ENCODE peak calls at places on chromosomes 2 and 18, in four cellular contexts. R is PC-3, F is heart right ventricle, P is neuronal stem cell. U is an unnamed sample.

GRCh38 chr18:52510139-52510538 is 170.1 kb downstream of the DCC start:
- DNase-seq in R (no peak), F (no peak), P (no peak), U (no peak)

GRCh38 chr2:55761024-55761423 is 67.4 kb upstream of the PNPT1 start:
- DNase-seq in R (no peak), P (no peak), F (no peak), U (no peak)

GRCh38 chr2:105490956-105491355 is 92.1 kb upstream of the FHL2 start:
- DNase-seq in P (no peak), R (no peak), F (no peak), U (peak)

GRCh38 chr2:68059769-68060525 is 2.9 kb downstream of the C1D start:
- DNase-seq in R (no peak), P (no peak), F (no peak), U (no peak)

GRCh38 chr18:51417643-51418483 is 220.4 kb upstream of the MEX3C start:
- DNase-seq in P (no peak), R (no peak), F (no peak), U (no peak)

GRCh38 chr18:75533954-75534353 is 106.5 kb upstream of the SMIM21 start:
- DNase-seq in P (no peak), R (no peak), F (no peak), U (no peak)

GRCh38 chr2:236054125-236054524 is 114.1 kb downstream of the GBX2 start:
- DNase-seq in P (no peak), F (no peak), R (no peak), U (no peak)

GRCh38 chr2:43183743-43184142 is 42.7 kb downstream of the ZFP36L2 start:
- DNase-seq in P (no peak), F (no peak), R (no peak), U (no peak)

GRCh38 chr2:112579280-112579679 is 5.1 kb upstream of the CHCHD5 start:
- DNase-seq in F (no peak), R (peak), P (no peak), U (no peak)

GRCh38 chr2:120313695-120314615 is 32.0 kb upstream of the INHBB start:
- DNase-seq in P (no peak), R (no peak), F (no peak), U (peak)
- H3K4me3 ChIP-seq in P (no peak), R (peak), F (peak), U (no peak)

DNA sequence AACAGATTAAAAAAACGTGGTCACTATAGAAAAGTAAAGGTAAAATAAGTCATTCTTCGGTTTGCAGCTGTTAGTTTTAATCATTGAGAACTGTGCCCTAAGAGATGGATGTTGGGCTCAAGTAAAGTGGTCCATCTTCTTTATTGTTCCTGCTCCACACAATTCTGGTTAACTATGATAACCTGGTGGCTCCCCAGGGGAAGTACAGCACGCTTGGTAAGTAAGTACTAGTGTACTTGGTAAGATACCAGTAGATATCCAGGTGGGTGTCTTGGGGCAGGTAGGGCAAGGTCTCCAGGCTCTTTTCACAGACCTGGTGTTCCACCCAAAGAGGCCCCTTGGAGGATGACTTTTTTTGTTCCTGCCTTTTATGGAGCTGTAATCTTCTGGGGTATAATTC is 31.6 kb upstream of the DLX2 start:
- DNase-seq in R (no peak), F (no peak), P (no peak), U (no peak)
- H3K27ac ChIP-seq in R (no peak), F (no peak), P (no peak), U (no peak)

DNA sequence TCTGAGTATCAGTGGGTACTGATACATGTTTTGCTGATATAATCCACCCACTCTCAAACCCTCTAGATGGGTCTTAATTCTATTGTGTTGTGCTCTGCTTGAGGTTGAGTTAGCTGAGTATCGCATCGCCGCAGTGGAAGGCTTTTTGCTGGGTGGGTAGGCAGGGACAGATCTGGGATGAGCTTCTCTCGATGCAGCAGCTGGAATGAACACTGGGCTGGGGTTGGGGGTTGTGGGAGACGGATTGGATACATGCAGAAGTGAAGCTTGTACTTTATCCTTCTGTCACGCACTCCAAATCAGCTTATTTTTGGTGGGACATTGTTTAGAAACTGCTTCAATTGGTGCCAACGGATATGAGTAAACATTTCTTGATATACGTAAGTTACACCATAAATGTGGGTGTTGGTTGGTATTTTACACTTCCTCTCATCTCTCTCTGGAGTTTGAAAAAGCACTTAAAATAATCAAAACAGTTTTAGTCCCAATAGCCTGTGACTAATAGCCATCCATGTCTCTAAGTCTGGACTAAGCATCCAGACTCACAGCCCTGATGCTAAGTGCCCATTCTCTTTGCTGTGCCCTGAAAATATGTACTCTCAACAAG is 107.1 kb downstream of the POLE4 start:
- DNase-seq in F (no peak), R (no peak), P (no peak), U (no peak)
- H3K4me3 ChIP-seq in F (no peak), R (no peak), P (no peak), U (no peak)

DNA sequence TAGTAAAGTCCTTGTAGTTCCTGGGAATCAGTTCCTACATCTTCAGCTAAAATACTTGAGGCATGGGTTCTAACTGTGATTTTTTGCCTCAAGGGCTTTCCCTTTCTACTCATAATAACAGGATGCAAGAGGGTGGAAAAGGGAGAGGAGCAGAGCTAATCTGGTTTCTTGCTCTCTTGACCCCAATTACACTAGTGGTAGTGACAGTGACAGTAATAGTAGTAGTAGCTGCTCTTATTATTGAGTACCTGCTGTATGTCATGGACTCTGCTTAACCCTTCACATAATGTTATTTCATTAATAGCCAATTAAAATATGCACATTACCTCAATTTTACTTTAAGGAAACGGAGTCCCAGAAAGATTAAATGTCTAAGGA is 214.8 kb upstream of the HNRNPA3 start:
- DNase-seq in P (no peak), R (no peak), F (no peak), U (no peak)
- H3K27ac ChIP-seq in P (no peak), R (no peak), F (no peak), U (no peak)

GRCh38 chr2:41600460-41600859 is 447.4 kb upstream of the PKDCC start:
- DNase-seq in R (peak), F (no peak), P (no peak), U (no peak)
- H3K4me3 ChIP-seq in R (no peak), F (no peak), P (no peak), U (no peak)

GRCh38 chr2:64276417-64277095 is 132.3 kb upstream of the PELI1 start:
- DNase-seq in R (peak), F (no peak), P (no peak), U (no peak)
- H3K27ac ChIP-seq in R (peak), F (peak), P (no peak), U (peak)

GRCh38 chr2:98465456-98466201 is 21.0 kb downstream of the INPP4A start:
- DNase-seq in R (peak), F (peak), P (no peak), U (peak)
- H3K4me3 ChIP-seq in R (no peak), F (no peak), P (no peak), U (no peak)

DNA sequence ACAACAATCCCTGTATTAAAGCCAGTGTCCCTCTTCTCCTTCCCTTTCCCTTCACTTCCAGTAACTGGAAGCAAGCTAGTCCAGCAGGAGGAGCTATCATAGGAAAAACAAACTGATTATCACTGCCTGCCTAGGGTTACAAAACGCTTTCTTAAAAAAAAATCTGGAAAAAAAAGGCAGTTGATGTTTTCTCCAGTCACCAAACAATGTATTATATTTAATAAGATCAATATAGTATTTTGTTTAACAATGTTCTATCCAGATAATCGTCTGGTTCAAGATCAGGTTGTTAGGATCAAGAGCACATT is 78.8 kb upstream of the ITGB6 start:
- DNase-seq in R (peak), F (peak), P (no peak), U (no peak)
- H3K27ac ChIP-seq in R (no peak), F (peak), P (no peak), U (no peak)

GRCh38 chr18:76687271-76688006 is 134.9 kb upstream of the ZNF236 start:
- DNase-seq in R (no peak), P (no peak), F (no peak), U (no peak)

GRCh38 chr18:76685402-76685801 is 137.0 kb upstream of the ZNF236 start:
- DNase-seq in P (no peak), F (no peak), R (no peak), U (no peak)

GRCh38 chr18:76688724-76689472 is 133.5 kb upstream of the ZNF236 start:
- DNase-seq in R (no peak), P (no peak), F (no peak), U (no peak)

GRCh38 chr18:76685860-76686259 is 136.5 kb upstream of the ZNF236 start:
- DNase-seq in R (no peak), P (no peak), F (no peak), U (no peak)

GRCh38 chr18:76686737-76687231 is 135.6 kb upstream of the ZNF236 start:
- DNase-seq in R (peak), F (peak), P (peak), U (peak)
- H3K4me3 ChIP-seq in R (no peak), F (no peak), P (no peak), U (no peak)

GRCh38 chr2:151422917-151423439 is 13.3 kb downstream of the RIF1 start:
- DNase-seq in F (no peak), R (no peak), P (no peak), U (no peak)
- H3K27ac ChIP-seq in F (no peak), R (no peak), P (no peak), U (no peak)